ENCODE peak calls at places on chromosomes 5 and 9, in nine cellular contexts. L, D, O, K, C, X, Q, Z and M are unnamed samples.

GRCh38 chr9:7318920-7319319 is 480.7 kb downstream of the DMAC1 start:
- DNase-seq in X (no peak), K (no peak), L (no peak), D (no peak), C (no peak), Z (no peak), O (no peak), Q (no peak), M (no peak)

GRCh38 chr5:80254767-80255424 is 952 bp downstream of the SERINC5 start:
- DNase-seq in O (no peak), X (peak), D (no peak), K (no peak), Q (peak), Z (no peak), C (no peak), L (no peak), M (no peak)

GRCh38 chr9:108323615-108324014 is 532.2 kb downstream of the ACTL7B start:
- DNase-seq in C (no peak), L (no peak), D (no peak), K (no peak), X (peak), O (no peak), Q (no peak), Z (no peak), M (no peak)

GRCh38 chr5:180631549-180632392 is 17.6 kb downstream of the FLT4 start:
- DNase-seq in C (no peak), O (no peak), K (no peak), L (no peak), D (no peak), Z (peak), Q (no peak), X (no peak), M (no peak)

GRCh38 chr9:100281676-100282387 is 70.9 kb downstream of the TEX10 start:
- DNase-seq in K (no peak), C (no peak), Z (no peak), D (no peak), L (no peak), X (no peak), Q (no peak), O (no peak), M (no peak)

GRCh38 chr9:76542360-76542759 is 83.4 kb downstream of the GCNT1 start:
- DNase-seq in O (no peak), L (no peak), Q (no peak), K (no peak), Z (no peak), C (no peak), X (no peak), D (no peak), M (no peak)

GRCh38 chr5:80763211-80763610 is 108.4 kb upstream of the DHFR start:
- DNase-seq in Q (no peak), Z (no peak), X (no peak), D (no peak), L (no peak), O (no peak), K (no peak), C (no peak), M (no peak)

GRCh38 chr5:55276771-55277170 is 30.7 kb downstream of the DHX29 start:
- DNase-seq in Z (no peak), L (no peak), K (no peak), C (no peak), Q (peak), X (peak), O (no peak), D (no peak), M (no peak)

GRCh38 chr5:37667846-37668245 is 172.0 kb downstream of the GDNF start:
- DNase-seq in Z (no peak), D (no peak), C (no peak), X (no peak), L (no peak), K (no peak), O (no peak), Q (no peak), M (no peak)

GRCh38 chr5:141100243-141100805 is at the start of gene PCDHB3:
- DNase-seq in C (no peak), D (no peak), X (no peak), Z (peak), K (no peak), O (peak), Q (peak), L (peak), M (no peak)

GRCh38 chr5:113612060-113612496 is 98.6 kb downstream of the YTHDC2 start:
- DNase-seq in O (no peak), C (no peak), X (peak), K (no peak), L (no peak), Z (no peak), D (no peak), Q (peak), M (no peak)

GRCh38 chr5:170348069-170348702 is 41.0 kb downstream of the KCNMB1 start:
- DNase-seq in Z (no peak), Q (no peak), K (no peak), C (no peak), L (no peak), D (no peak), X (no peak), O (no peak), M (no peak)
- TF ChIP-seq CTCF in Z (peak), Q (no peak), K (no peak), C (no peak), L (no peak), D (no peak), X (no peak), O (no peak), M (no peak)

GRCh38 chr5:176663566-176663965 is 16.3 kb downstream of the TSPAN17 start:
- DNase-seq in D (no peak), Q (no peak), L (no peak), O (no peak), X (no peak), Z (no peak), K (no peak), C (no peak), M (no peak)
- TF ChIP-seq CTCF in D (no peak), Q (no peak), L (no peak), O (no peak), X (no peak), Z (no peak), K (no peak), C (no peak), M (no peak)

GRCh38 chr5:72649449-72649848 is 142.2 kb upstream of the ZNF366 start:
- DNase-seq in D (no peak), O (no peak), C (no peak), Q (no peak), Z (no peak), L (no peak), X (peak), K (no peak), M (no peak)
- TF ChIP-seq CTCF in D (no peak), O (no peak), C (no peak), Q (no peak), Z (no peak), L (no peak), X (no peak), K (no peak), M (no peak)

GRCh38 chr5:67318746-67319145 is 122.1 kb upstream of the CD180 start:
- DNase-seq in L (no peak), C (no peak), Q (no peak), X (no peak), O (no peak), Z (no peak), K (no peak), D (no peak), M (no peak)

GRCh38 chr5:67315802-67316103 is 119.2 kb upstream of the CD180 start:
- DNase-seq in O (no peak), Z (no peak), C (no peak), D (no peak), L (no peak), Q (no peak), K (no peak), X (no peak), M (no peak)

GRCh38 chr5:67315082-67315801 is 118.6 kb upstream of the CD180 start:
- DNase-seq in D (no peak), O (no peak), Q (no peak), X (peak), Z (no peak), L (peak), K (no peak), C (peak), M (no peak)

DNA sequence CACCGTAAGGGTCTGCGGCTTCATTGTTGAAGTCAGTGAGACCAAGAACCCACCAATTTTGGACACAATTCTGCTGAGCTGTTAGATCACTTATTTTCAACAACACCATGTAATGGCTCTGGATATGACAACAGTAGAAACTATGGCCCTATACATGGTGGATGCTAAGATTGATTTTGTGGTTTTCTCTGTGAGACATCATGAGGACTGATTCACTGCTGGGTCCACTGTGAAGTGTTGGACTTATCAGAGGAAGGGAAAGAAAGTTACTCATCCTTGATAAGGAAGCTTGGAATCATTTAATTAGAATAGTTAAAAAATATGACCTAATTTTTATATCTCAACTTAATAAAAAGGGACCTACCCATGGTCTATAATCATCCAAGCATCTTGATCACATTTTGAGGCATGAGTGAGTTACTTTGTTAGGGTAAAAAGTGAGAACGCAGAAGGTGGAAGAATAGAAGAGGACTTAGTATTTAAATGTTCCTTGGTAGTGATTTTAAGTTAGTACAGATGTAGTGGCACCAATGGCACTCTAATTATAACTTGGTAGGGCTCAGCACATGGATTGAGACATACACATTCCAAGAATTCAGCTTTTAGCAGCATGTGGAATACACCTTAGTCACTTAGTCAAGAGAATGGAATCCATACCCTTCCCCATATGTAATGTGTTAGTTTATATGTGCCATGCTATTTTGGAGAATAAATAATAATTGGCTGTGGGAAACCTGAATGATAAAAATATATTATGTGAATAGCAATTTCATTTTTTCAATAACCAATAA is 123.5 kb upstream of the CD180 start:
- DNase-seq in L (no peak), Z (no peak), X (no peak), O (no peak), C (no peak), K (no peak), D (no peak), Q (no peak), M (no peak)
- TF ChIP-seq CTCF in L (no peak), Z (no peak), X (no peak), O (no peak), C (no peak), K (no peak), D (no peak), Q (no peak), M (no peak)